ENCODE peak calls at places on chromosomes 5 and 9, in ten cellular contexts. K is hepatocyte, M is astrocyte of the spinal cord, A is brain microvascular endothelial cell, P is MCF 10A, E is mammary epithelial cell, W is HFF-Myc, F is psoas muscle, Z is coronary artery, V is breast epithelium. J is an unnamed sample.

GRCh38 chr5:155794801-155795200 is 532.2 kb upstream of the SGCD start:
- DNase-seq in W (no peak), V (no peak), K (no peak), E (no peak), Z (no peak), A (no peak), P (no peak), F (no peak), M (peak), J (no peak)

GRCh38 chr9:110251212-110251611 is 5.1 kb downstream of the TXN start:
- DNase-seq in M (no peak), Z (no peak), V (no peak), P (no peak), E (no peak), F (no peak), A (no peak), K (no peak), W (no peak), J (no peak)

GRCh38 chr5:172886974-172887491 is 53.0 kb downstream of the ERGIC1 start:
- DNase-seq in W (no peak), M (peak), A (peak), K (peak), E (peak), V (no peak), Z (no peak), F (peak), P (peak), J (no peak)

GRCh38 chr5:72301557-72301956 is 18.5 kb downstream of the MRPS27 start:
- DNase-seq in W (no peak), E (no peak), P (no peak), M (no peak), F (no peak), K (no peak), A (no peak), V (no peak), Z (no peak), J (peak)

GRCh38 chr5:76592692-76593091 is 30.5 kb downstream of the F2RL2 start:
- DNase-seq in V (no peak), M (no peak), K (no peak), W (no peak), F (no peak), E (no peak), A (no peak), P (no peak), Z (no peak), J (no peak)

GRCh38 chr9:84315278-84315877 is 25.2 kb downstream of the SLC28A3 start:
- DNase-seq in A (peak), Z (no peak), F (peak), E (peak), M (peak), V (no peak), K (peak), W (peak), P (peak), J (peak)

GRCh38 chr5:176441921-176442323 is 6.3 kb upstream of the FAF2 start:
- DNase-seq in Z (no peak), F (no peak), E (peak), M (no peak), P (peak), K (no peak), A (peak), V (no peak), W (peak), J (no peak)

GRCh38 chr5:82375488-82376294 is 97.5 kb upstream of the RPS23 start:
- DNase-seq in F (no peak), E (no peak), W (no peak), V (no peak), P (no peak), K (no peak), Z (no peak), A (no peak), M (peak), J (no peak)

GRCh38 chr9:34254141-34254913 is 74.7 kb downstream of the KIF24 start:
- DNase-seq in M (peak), P (peak), F (peak), W (no peak), K (peak), Z (no peak), A (peak), E (peak), V (no peak), J (no peak)

GRCh38 chr5:163379298-163380155 is 57.9 kb upstream of the CCNG1 start:
- DNase-seq in P (peak), V (no peak), E (peak), K (peak), W (no peak), F (no peak), A (peak), Z (no peak), M (peak), J (no peak)

GRCh38 chr9:22316645-22317044 is 130.0 kb upstream of the DMRTA1 start:
- DNase-seq in K (no peak), M (no peak), E (no peak), W (no peak), A (no peak), P (no peak), F (no peak), V (no peak), Z (no peak), J (no peak)

GRCh38 chr9:133148351-133149129 is 15.2 kb downstream of the GBGT1 start:
- DNase-seq in V (peak), P (peak), Z (no peak), F (peak), A (no peak), E (peak), M (peak), W (no peak), K (peak), J (no peak)

GRCh38 chr5:173341911-173342535 is 13.8 kb upstream of the STC2 start:
- DNase-seq in M (no peak), Z (no peak), E (no peak), A (no peak), F (no peak), W (peak), V (no peak), K (no peak), P (no peak), J (no peak)

GRCh38 chr9:35683323-35683722 is 6.4 kb downstream of the TPM2 start:
- DNase-seq in E (no peak), A (no peak), V (no peak), F (no peak), W (no peak), Z (no peak), K (no peak), M (no peak), P (no peak), J (no peak)

GRCh38 chr9:107340920-107341632 is 58.0 kb downstream of the RAD23B start:
- DNase-seq in K (peak), F (peak), P (peak), Z (no peak), M (peak), V (peak), A (peak), W (peak), E (peak), J (peak)

GRCh38 chr5:65834306-65834705 is 92.1 kb upstream of the ERBIN start:
- DNase-seq in E (no peak), P (no peak), A (no peak), V (no peak), M (no peak), Z (no peak), F (no peak), K (no peak), W (no peak), J (no peak)

GRCh38 chr9:16344343-16344742 is 526.1 kb downstream of the BNC2 start:
- DNase-seq in E (peak), W (peak), A (peak), P (peak), F (no peak), Z (no peak), K (peak), V (no peak), M (peak), J (no peak)

GRCh38 chr5:154087260-154087659 is 48.5 kb downstream of the MFAP3 start:
- DNase-seq in Z (no peak), V (no peak), W (no peak), E (no peak), F (no peak), A (peak), P (peak), M (peak), K (no peak), J (no peak)

GRCh38 chr5:138107213-138107612 is 23.4 kb downstream of the WNT8A start:
- DNase-seq in A (no peak), K (no peak), P (no peak), F (no peak), M (no peak), W (no peak), V (no peak), E (no peak), Z (no peak), J (no peak)

GRCh38 chr5:131627466-131627865 is 7.6 kb downstream of the RAPGEF6 start:
- DNase-seq in A (no peak), P (no peak), K (no peak), W (no peak), E (no peak), M (no peak), Z (no peak), V (no peak), F (no peak), J (no peak)

GRCh38 chr9:113573303-113573958 is 109.9 kb downstream of the RGS3 start:
- DNase-seq in K (no peak), Z (peak), A (no peak), W (no peak), P (no peak), F (no peak), M (no peak), V (peak), E (no peak), J (no peak)

GRCh38 chr5:161312882-161313281 is 233.6 kb downstream of the GABRB2 start:
- DNase-seq in K (peak), M (no peak), W (no peak), P (peak), V (no peak), E (no peak), A (no peak), F (no peak), Z (no peak), J (no peak)

GRCh38 chr9:124505901-124506346 is 1.3 kb downstream of the NR5A1 start:
- DNase-seq in P (no peak), A (no peak), M (no peak), E (no peak), Z (no peak), V (no peak), K (no peak), F (no peak), W (no peak), J (no peak)

GRCh38 chr9:93116049-93116961 is 17.7 kb downstream of the NINJ1 start:
- DNase-seq in K (peak), Z (peak), E (no peak), A (no peak), P (peak), V (peak), W (no peak), F (peak), M (no peak), J (no peak)

GRCh38 chr5:6766558-6767191 is 53.4 kb downstream of the TENT4A start:
- DNase-seq in F (peak), V (peak), W (peak), K (peak), E (peak), A (peak), P (peak), Z (peak), M (peak), J (peak)

GRCh38 chr9:115694014-115694413 is 459.6 kb upstream of the PAPPA start:
- DNase-seq in Z (no peak), V (no peak), K (peak), F (no peak), P (peak), M (peak), A (peak), W (peak), E (peak), J (no peak)

GRCh38 chr5:71937906-71938698 is 169.2 kb upstream of the MAP1B start:
- DNase-seq in F (no peak), V (no peak), M (no peak), P (no peak), E (no peak), K (no peak), A (no peak), Z (no peak), W (no peak), J (no peak)

GRCh38 chr5:181205735-181206401 is 872 bp upstream of the TRIM7 start:
- DNase-seq in P (no peak), E (no peak), V (no peak), Z (no peak), A (no peak), K (peak), W (no peak), M (no peak), F (no peak), J (no peak)

GRCh38 chr5:85170183-85170582 is 785.5 kb upstream of the EDIL3 start:
- DNase-seq in V (no peak), P (no peak), E (no peak), W (no peak), Z (no peak), M (no peak), A (no peak), F (no peak), K (no peak), J (no peak)

GRCh38 chr9:90268613-90269012 is 374.0 kb downstream of the DIRAS2 start:
- DNase-seq in M (no peak), P (no peak), W (no peak), E (no peak), A (no peak), Z (no peak), F (no peak), V (no peak), K (no peak), J (no peak)

GRCh38 chr9:90274725-90275124 is 367.9 kb downstream of the DIRAS2 start:
- DNase-seq in E (no peak), A (no peak), W (no peak), Z (no peak), M (no peak), K (no peak), F (no peak), P (no peak), V (no peak), J (no peak)

DNA sequence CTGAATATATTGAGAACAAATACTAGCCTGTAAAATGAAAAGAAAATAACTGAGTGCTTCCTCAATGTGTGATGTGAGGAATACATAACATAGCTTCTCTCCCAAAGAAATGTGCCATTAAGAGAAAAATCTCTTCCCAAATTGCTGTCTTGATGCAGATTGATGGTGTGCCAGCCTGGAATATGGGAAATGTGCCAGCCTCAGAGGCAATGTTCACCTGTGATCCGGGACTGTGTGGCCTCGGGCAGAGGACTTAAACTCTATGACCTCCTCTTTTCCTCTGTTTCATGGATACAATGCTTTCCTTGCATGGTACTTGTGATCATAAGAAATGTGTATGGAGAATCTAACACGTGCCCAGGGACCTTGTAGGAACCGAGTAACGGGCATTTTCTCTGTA is 370.9 kb downstream of the DIRAS2 start:
- DNase-seq in Z (no peak), M (no peak), F (no peak), V (no peak), K (no peak), W (no peak), A (no peak), P (no peak), E (no peak), J (no peak)
- TF ChIP-seq CTCF in Z (no peak), M (no peak), F (no peak), V (no peak), K (no peak), W (no peak), A (no peak), P (no peak), E (no peak), J (no peak)

GRCh38 chr9:366620-367019 is 152.0 kb downstream of the DOCK8 start:
- DNase-seq in V (no peak), A (no peak), M (no peak), K (no peak), P (no peak), F (no peak), Z (no peak), W (no peak), E (no peak), J (no peak)
- TF ChIP-seq CTCF in V (no peak), A (no peak), M (no peak), K (no peak), P (no peak), F (no peak), Z (no peak), W (no peak), E (no peak), J (no peak)

DNA sequence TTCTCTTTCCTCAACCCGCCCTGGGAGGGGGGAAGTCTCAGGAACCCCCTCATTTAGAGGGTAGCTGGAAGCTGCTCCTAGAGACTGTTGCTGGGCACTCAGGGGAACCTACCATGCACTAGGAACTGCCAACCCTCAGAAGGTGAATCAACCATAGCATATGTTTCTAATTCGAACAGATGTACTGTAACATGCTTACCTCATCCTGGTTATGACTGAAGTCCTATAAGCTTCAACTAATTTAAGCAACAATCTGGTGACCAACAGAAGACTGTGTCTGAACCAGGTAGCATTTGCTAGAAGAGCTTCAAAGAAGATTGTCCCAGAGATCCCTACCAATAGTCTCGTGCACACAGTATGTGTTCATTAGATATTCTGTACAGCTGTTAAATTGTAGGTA is 5.7 kb upstream of the PRDM6 start:
- DNase-seq in M (no peak), Z (no peak), E (no peak), A (no peak), K (no peak), P (no peak), W (no peak), V (no peak), F (no peak), J (no peak)
- TF ChIP-seq CTCF in M (no peak), Z (no peak), E (no peak), A (no peak), K (no peak), P (no peak), W (no peak), V (no peak), F (no peak), J (no peak)

GRCh38 chr9:116717150-116717549 is 30.0 kb downstream of the TRIM32 start:
- DNase-seq in K (no peak), Z (no peak), W (no peak), V (no peak), E (no peak), M (no peak), P (no peak), F (no peak), A (no peak), J (no peak)

GRCh38 chr9:116718111-116718510 is 31.0 kb downstream of the TRIM32 start:
- DNase-seq in A (no peak), W (no peak), M (no peak), E (no peak), Z (no peak), V (no peak), P (no peak), F (no peak), K (no peak), J (no peak)

GRCh38 chr9:116713266-116713665 is 26.2 kb downstream of the TRIM32 start:
- DNase-seq in M (no peak), P (no peak), A (no peak), E (no peak), V (no peak), F (no peak), Z (no peak), W (no peak), K (no peak), J (no peak)

GRCh38 chr9:116716441-116716840 is 29.3 kb downstream of the TRIM32 start:
- DNase-seq in Z (no peak), P (no peak), V (no peak), W (no peak), E (no peak), K (no peak), F (no peak), A (no peak), M (no peak), J (no peak)

DNA sequence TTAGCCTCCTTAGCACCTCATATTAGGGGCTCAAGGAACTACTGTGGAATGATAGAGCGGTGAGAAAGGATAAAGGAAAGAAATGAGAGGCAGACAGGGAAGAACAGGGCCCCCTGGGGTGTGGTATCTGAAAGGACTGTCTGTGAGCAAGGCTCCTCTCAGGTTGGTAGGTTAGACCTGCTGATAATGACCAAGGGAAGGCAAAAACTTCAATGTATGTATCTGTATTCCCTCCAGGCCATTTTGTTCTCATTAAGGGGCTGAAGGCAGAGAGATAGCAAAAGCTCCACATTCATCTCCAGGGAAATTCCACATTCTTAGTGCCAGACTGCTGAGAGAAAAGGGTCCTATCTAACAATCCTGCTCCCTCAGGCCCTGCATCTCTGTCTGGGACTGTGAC is 28.6 kb downstream of the TRIM32 start:
- DNase-seq in V (no peak), E (no peak), W (no peak), A (no peak), M (no peak), Z (no peak), P (no peak), F (no peak), K (no peak), J (no peak)
- TF ChIP-seq CTCF in V (no peak), E (no peak), W (no peak), A (no peak), M (no peak), Z (no peak), P (no peak), F (no peak), K (no peak), J (no peak)

GRCh38 chr5:91311697-91312501 is 71.2 kb downstream of the ARRDC3 start:
- DNase-seq in E (peak), A (peak), F (peak), W (peak), K (peak), V (no peak), M (peak), Z (peak), P (peak), J (peak)
- TF ChIP-seq CTCF in E (no peak), A (no peak), F (no peak), W (no peak), K (no peak), V (no peak), M (no peak), Z (no peak), P (no peak), J (peak)

DNA sequence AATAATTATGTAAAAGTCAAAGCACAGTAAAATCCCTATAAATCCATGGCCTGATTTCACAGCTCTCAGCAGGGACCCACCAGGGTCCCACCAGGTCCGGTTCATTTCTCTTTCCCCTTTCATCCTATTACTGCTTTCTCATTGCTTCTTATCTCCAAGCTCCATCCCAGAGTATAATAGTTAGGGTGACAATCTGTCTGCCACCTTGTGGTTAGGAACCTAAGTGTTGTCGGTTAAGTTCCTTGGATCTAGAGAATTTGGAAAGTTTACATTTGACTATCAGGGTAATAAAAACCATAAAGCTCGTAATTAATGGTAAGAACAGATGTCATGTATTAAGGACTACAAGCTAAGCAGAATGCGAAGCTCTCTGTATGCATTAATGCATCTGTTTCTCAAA is 259.1 kb downstream of the SH3GL2 start:
- DNase-seq in A (no peak), W (no peak), F (no peak), V (no peak), Z (no peak), K (no peak), P (no peak), M (no peak), E (no peak), J (no peak)
- TF ChIP-seq CTCF in A (no peak), W (no peak), F (no peak), V (no peak), Z (no peak), K (peak), P (no peak), M (no peak), E (no peak), J (no peak)

GRCh38 chr5:133637206-133637605 is 24.9 kb upstream of the FSTL4 start:
- DNase-seq in V (no peak), F (no peak), K (no peak), E (no peak), Z (no peak), P (no peak), W (no peak), M (no peak), A (no peak), J (no peak)
- TF ChIP-seq CTCF in V (no peak), F (no peak), K (no peak), E (no peak), Z (no peak), P (no peak), W (no peak), M (no peak), A (no peak), J (no peak)

GRCh38 chr5:50995285-50995942 is 329.0 kb downstream of the PARP8 start:
- DNase-seq in F (no peak), M (no peak), Z (no peak), A (no peak), W (no peak), E (no peak), P (no peak), V (no peak), K (no peak), J (no peak)
- TF ChIP-seq CTCF in F (no peak), M (no peak), Z (no peak), A (no peak), W (no peak), E (no peak), P (no peak), V (no peak), K (no peak), J (no peak)

GRCh38 chr9:27385606-27386005 is 88.7 kb upstream of the EQTN start:
- DNase-seq in P (peak), F (no peak), Z (no peak), E (peak), V (no peak), W (no peak), A (no peak), K (no peak), M (no peak), J (no peak)
- TF ChIP-seq CTCF in P (no peak), F (no peak), Z (no peak), E (no peak), V (no peak), W (no peak), A (no peak), K (no peak), M (no peak), J (no peak)

J was measured in GM13976.